ENCODE peak calls at places on chromosomes 13 and 19, in nine cellular contexts. N is Right ventricle myocardium superior; K is activated CD8-positive, alpha-beta memory T cell treated with anti-CD3 and anti-CD28 coated beads for 48 hours; D is NCI-H1092 treated with DMSO at 0.1 percent for 48 hours; W is HAP-1; X is NCI-H774; S is CMK; E is CD8-positive, alpha-beta memory T cell; Z is C1 segment of cervical spinal cord. O is an unnamed sample.

GRCh38 chr13:62320129-62320724 is 904.6 kb upstream of the PCDH20 start:
- DNase-seq in N (no peak), K (no peak), D (peak), W (peak), X (no peak), S (peak), E (no peak), Z (no peak), O (peak)

GRCh38 chr13:43934273-43934672 is 54.6 kb downstream of the LACC1 start:
- DNase-seq in N (no peak), K (no peak), D (no peak), W (no peak), X (no peak), S (no peak), E (no peak), Z (no peak), O (no peak)

GRCh38 chr13:66714795-66715194 is 515.3 kb downstream of the PCDH9 start:
- DNase-seq in N (no peak), K (no peak), D (no peak), W (peak), X (no peak), S (no peak), E (no peak), Z (no peak), O (no peak)

GRCh38 chr13:41012536-41012935 is 6.6 kb downstream of the ELF1 start:
- DNase-seq in N (no peak), K (no peak), D (no peak), W (no peak), X (no peak), S (no peak), E (no peak), Z (no peak), O (no peak)

GRCh38 chr13:51869921-51870320 is 8.2 kb downstream of the CCDC70 start:
- DNase-seq in N (no peak), K (no peak), D (no peak), W (no peak), X (no peak), S (no peak), E (no peak), Z (no peak), O (no peak)

GRCh38 chr13:60016229-60016628 is 147.5 kb downstream of the DIAPH3 start:
- DNase-seq in N (no peak), K (no peak), D (no peak), W (no peak), X (no peak), S (no peak), E (no peak), Z (no peak), O (no peak)

GRCh38 chr19:16068696-16069259 is 7.5 kb upstream of the TPM4 start:
- DNase-seq in N (no peak), K (no peak), D (no peak), W (no peak), X (no peak), S (no peak), E (no peak), Z (no peak), O (no peak)

GRCh38 chr13:43988302-43988701 is 108.6 kb downstream of the LACC1 start:
- DNase-seq in N (no peak), K (no peak), D (no peak), W (no peak), X (no peak), S (no peak), E (no peak), Z (no peak), O (no peak)

GRCh38 chr19:34707661-34708060 is 26.4 kb upstream of the ZNF181 start:
- DNase-seq in N (no peak), K (no peak), D (no peak), W (no peak), X (peak), S (no peak), E (no peak), Z (no peak), O (no peak)

GRCh38 chr13:99087954-99088491 is 110.2 kb upstream of the DOCK9 start:
- DNase-seq in N (no peak), K (no peak), D (peak), W (no peak), X (no peak), S (no peak), E (no peak), Z (no peak), O (no peak)

GRCh38 chr19:43640424-43640757 is 741 bp upstream of the CADM4 start:
- DNase-seq in N (no peak), K (no peak), D (no peak), W (no peak), X (no peak), S (no peak), E (no peak), Z (no peak), O (no peak)

GRCh38 chr19:19109601-19110000 is 28.7 kb downstream of the TMEM161A start:
- DNase-seq in N (no peak), K (no peak), D (no peak), W (no peak), X (no peak), S (no peak), E (no peak), Z (no peak), O (no peak)

GRCh38 chr13:114004416-114005205 is 30.7 kb upstream of the C13orf46 start:
- DNase-seq in N (peak), K (no peak), D (no peak), W (no peak), X (no peak), S (peak), E (no peak), Z (no peak), O (peak)

GRCh38 chr19:46320559-46320958 is 23.7 kb downstream of the HIF3A start:
- DNase-seq in N (no peak), K (no peak), D (no peak), W (no peak), X (no peak), S (no peak), E (no peak), Z (no peak), O (no peak)

GRCh38 chr19:31947436-31947835 is 398.0 kb upstream of the ZNF507 start:
- DNase-seq in N (no peak), K (no peak), D (no peak), W (no peak), X (no peak), S (no peak), E (no peak), Z (no peak), O (no peak)

GRCh38 chr19:9836021-9836420 is 903 bp downstream of the PIN1 start:
- DNase-seq in N (peak), K (no peak), D (no peak), W (no peak), X (no peak), S (no peak), E (no peak), Z (no peak), O (peak)

GRCh38 chr13:22189176-22190048 is 518.5 kb downstream of the FGF9 start:
- DNase-seq in N (no peak), K (no peak), D (no peak), W (no peak), X (no peak), S (no peak), E (no peak), Z (no peak), O (no peak)

GRCh38 chr13:47351798-47352197 is 454.9 kb upstream of the HTR2A start:
- DNase-seq in N (no peak), K (no peak), D (no peak), W (no peak), X (no peak), S (no peak), E (no peak), Z (no peak), O (no peak)

GRCh38 chr13:97198753-97199152 is 23.4 kb upstream of the MBNL2 start:
- DNase-seq in N (no peak), K (no peak), D (no peak), W (no peak), X (no peak), S (no peak), E (no peak), Z (no peak), O (no peak)

GRCh38 chr13:33228645-33229445 is 56.7 kb downstream of the STARD13 start:
- DNase-seq in N (no peak), K (no peak), D (peak), W (peak), X (peak), S (no peak), E (no peak), Z (no peak), O (peak)

GRCh38 chr19:42386974-42387707 is 3.0 kb downstream of the CNFN start:
- DNase-seq in N (peak), K (peak), D (peak), W (peak), X (peak), S (no peak), E (peak), Z (no peak), O (peak)

GRCh38 chr19:29667941-29668340 is 2.7 kb downstream of the PLEKHF1 start:
- DNase-seq in N (peak), K (no peak), D (no peak), W (no peak), X (no peak), S (no peak), E (peak), Z (no peak), O (no peak)

GRCh38 chr19:39001016-39001415 is 25.5 kb upstream of the FBXO17 start:
- DNase-seq in N (no peak), K (no peak), D (no peak), W (no peak), X (no peak), S (no peak), E (no peak), Z (no peak), O (no peak)

GRCh38 chr13:76644906-76645305 is 241.3 kb downstream of the KCTD12 start:
- DNase-seq in N (no peak), K (no peak), D (no peak), W (no peak), X (no peak), S (no peak), E (no peak), Z (no peak), O (no peak)

GRCh38 chr13:113860579-113861432 is 3.1 kb downstream of the GAS6 start:
- DNase-seq in N (no peak), K (no peak), D (no peak), W (no peak), X (no peak), S (no peak), E (no peak), Z (no peak), O (peak)

GRCh38 chr13:21048901-21049655 is 12.3 kb downstream of the LATS2 start:
- DNase-seq in N (no peak), K (no peak), D (no peak), W (no peak), X (no peak), S (no peak), E (no peak), Z (no peak), O (no peak)

GRCh38 chr19:18634612-18635290 is 2.1 kb upstream of the KLHL26 start:
- DNase-seq in N (no peak), K (no peak), D (no peak), W (no peak), X (no peak), S (no peak), E (no peak), Z (no peak), O (no peak)

GRCh38 chr13:99371956-99372355 is 64.8 kb upstream of the GPR183 start:
- DNase-seq in N (no peak), K (no peak), D (no peak), W (no peak), X (no peak), S (no peak), E (no peak), Z (no peak), O (no peak)

O was measured in LoVo.